ENCODE peak calls at places on chromosomes 4 and X, in four cellular contexts. X, L, Z and E are unnamed samples.

GRCh38 chrX:73825569-73825968 is 262.6 kb downstream of the CHIC1 start:
- DNase-seq in X (no peak), L (no peak), Z (no peak), E (no peak)

GRCh38 chr4:91283726-91284125 is 1020.0 kb upstream of the GRID2 start:
- DNase-seq in X (no peak), L (no peak), Z (no peak), E (no peak)

GRCh38 chrX:387729-388128 is 1.0 kb upstream of the PPP2R3B start:
- DNase-seq in X (no peak), L (no peak), Z (no peak), E (no peak)

GRCh38 chrX:109936598-109936997 is 66.3 kb upstream of the TMEM164 start:
- DNase-seq in X (no peak), L (no peak), Z (no peak), E (no peak)

GRCh38 chrX:58025979-58026378 is 115.7 kb upstream of the ZXDA start:
- DNase-seq in X (no peak), L (peak; percentile 25), Z (peak; percentile 24), E (peak; percentile 23)

GRCh38 chr4:133152801-133153526 is 3.9 kb downstream of the PCDH10 start:
- DNase-seq in X (peak; percentile 22), L (no peak), Z (peak; percentile 40), E (peak; percentile 23)

GRCh38 chr4:84515075-84515474 is 16.0 kb upstream of the NKX6-1 start:
- DNase-seq in X (no peak), L (no peak), Z (no peak), E (no peak)

GRCh38 chr4:126465341-126465740 is 1150.6 kb downstream of the FAT4 start:
- DNase-seq in X (no peak), L (peak; percentile 35), Z (no peak), E (no peak)

GRCh38 chrX:130443883-130444282 is 42.1 kb downstream of the RBMX2 start:
- DNase-seq in X (no peak), L (no peak), Z (no peak), E (no peak)

GRCh38 chr4:108849611-108850406 is 87.0 kb upstream of the ETNPPL start:
- DNase-seq in X (no peak), L (peak; percentile 80), Z (no peak), E (no peak)

GRCh38 chr4:183287309-183287659 is 32.8 kb downstream of the CLDN22 start:
- DNase-seq in X (no peak), L (no peak), Z (no peak), E (no peak)

GRCh38 chrX:10549280-10549679 is 71.1 kb downstream of the MID1 start:
- DNase-seq in X (no peak), L (no peak), Z (no peak), E (no peak)

GRCh38 chrX:120795301-120795700 is 80.4 kb downstream of the CT47B1 start:
- DNase-seq in X (no peak), L (no peak), Z (no peak), E (no peak)

GRCh38 chr4:188372856-188373255 is 233.6 kb downstream of the TRIML1 start:
- DNase-seq in X (no peak), L (peak; percentile 47), Z (no peak), E (peak; percentile 92)

GRCh38 chr4:4995866-4996265 is 23.4 kb downstream of the CYTL1 start:
- DNase-seq in X (no peak), L (no peak), Z (no peak), E (no peak)

GRCh38 chrX:40883021-40883619 is 147.8 kb upstream of the MED14 start:
- DNase-seq in X (no peak), L (no peak), Z (no peak), E (no peak)

GRCh38 chr4:3305610-3306371 is 13.0 kb downstream of the RGS12 start:
- DNase-seq in X (no peak), L (peak; percentile 62), Z (no peak), E (peak; percentile 11)

GRCh38 chr4:108926058-108926457 is 163.2 kb upstream of the ETNPPL start:
- DNase-seq in X (no peak), L (peak; percentile 41), Z (no peak), E (no peak)

GRCh38 chr4:170849969-170850368 is 760.2 kb upstream of the AADAT start:
- DNase-seq in X (no peak), L (no peak), Z (no peak), E (no peak)

GRCh38 chrX:85107407-85107806 is 103.7 kb downstream of the APOOL start:
- DNase-seq in X (no peak), L (no peak), Z (no peak), E (no peak)

GRCh38 chr4:182418054-182418734 is 175.0 kb downstream of the TENM3 start:
- DNase-seq in X (no peak), L (no peak), Z (no peak), E (no peak)

GRCh38 chr4:55547918-55548317 is 1.2 kb upstream of the CLOCK start:
- DNase-seq in X (no peak), L (no peak), Z (no peak), E (no peak)

GRCh38 chr4:158610790-158611189 is 60.9 kb downstream of the C4orf46 start:
- DNase-seq in X (no peak), L (peak; percentile 18), Z (no peak), E (no peak)

GRCh38 chr4:126821152-126821551 is 811.6 kb upstream of the INTU start:
- DNase-seq in X (no peak), L (no peak), Z (no peak), E (no peak)

GRCh38 chr4:8368061-8368481 is 72.5 kb downstream of the ACOX3 start:
- DNase-seq in X (no peak), L (no peak), Z (no peak), E (no peak)

GRCh38 chr4:186193851-186194250 is 2.5 kb downstream of the CYP4V2 start:
- DNase-seq in X (no peak), L (no peak), Z (no peak), E (no peak)

GRCh38 chr4:75344915-75345314 is 169.3 kb downstream of the RCHY1 start:
- DNase-seq in X (no peak), L (peak; percentile 92), Z (no peak), E (no peak)

GRCh38 chr4:101282076-101282844 is 65.1 kb downstream of the PPP3CA start:
- DNase-seq in X (peak; percentile 38), L (no peak), Z (no peak), E (peak; percentile 47)

GRCh38 chr4:25030283-25031076 is at the start of gene LGI2:
- DNase-seq in X (peak; percentile 38), L (no peak), Z (peak; percentile 64), E (no peak)

GRCh38 chrX:72130156-72130761 is 1.5 kb downstream of the RTL5 start:
- DNase-seq in X (no peak), L (no peak), Z (no peak), E (no peak)

GRCh38 chr4:143085224-143085623 is 99.5 kb upstream of the USP38 start:
- DNase-seq in X (no peak), L (peak; percentile 8), Z (no peak), E (no peak)

GRCh38 chr4:143085644-143086043 is 99.1 kb upstream of the USP38 start:
- DNase-seq in X (no peak), L (no peak), Z (no peak), E (no peak)

GRCh38 chr4:143089291-143089690 is 95.4 kb upstream of the USP38 start:
- DNase-seq in X (peak; percentile 31), L (no peak), Z (no peak), E (peak; percentile 94)

GRCh38 chr4:143091862-143092261 is 92.9 kb upstream of the USP38 start:
- DNase-seq in X (no peak), L (no peak), Z (no peak), E (no peak)

DNA sequence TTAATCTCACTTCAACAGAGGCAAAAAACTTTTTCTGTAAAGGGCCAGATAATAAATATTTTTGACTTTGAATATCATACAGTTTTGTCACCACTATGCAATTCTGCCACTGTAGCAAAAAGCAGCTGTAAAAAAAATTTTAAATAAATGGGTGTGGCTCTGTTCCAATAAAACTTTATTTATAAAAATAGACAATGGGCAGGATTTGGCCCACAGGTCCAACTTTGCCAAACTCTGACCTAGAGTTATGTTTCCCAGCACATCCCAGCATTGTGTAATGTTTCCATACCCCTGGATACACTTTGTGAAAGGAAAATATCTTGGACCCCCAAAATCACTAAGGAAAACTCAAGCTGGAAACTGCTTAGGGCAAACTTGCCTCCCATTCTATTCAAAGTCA is 94.9 kb upstream of the USP38 start:
- DNase-seq in X (no peak), L (no peak), Z (no peak), E (no peak)
- H2BK5ac ChIP-seq in X (no peak overlapping the region), L (no peak overlapping the region), Z (no peak overlapping the region), E (no peak overlapping the region)

GRCh38 chr4:150126880-150127236 is 48.6 kb downstream of the DCLK2 start:
- DNase-seq in X (no peak), L (peak; percentile 75), Z (no peak), E (no peak)

GRCh38 chr4:150119492-150119891 is 41.2 kb downstream of the DCLK2 start:
- DNase-seq in X (no peak), L (peak; percentile 57), Z (no peak), E (peak; percentile 52)

GRCh38 chr4:150126201-150126879 is 48.1 kb downstream of the DCLK2 start:
- DNase-seq in X (no peak), L (peak; percentile 68), Z (no peak), E (no peak)

GRCh38 chr4:150123982-150124670 is 45.9 kb downstream of the DCLK2 start:
- DNase-seq in X (no peak), L (no peak), Z (no peak), E (no peak)

DNA sequence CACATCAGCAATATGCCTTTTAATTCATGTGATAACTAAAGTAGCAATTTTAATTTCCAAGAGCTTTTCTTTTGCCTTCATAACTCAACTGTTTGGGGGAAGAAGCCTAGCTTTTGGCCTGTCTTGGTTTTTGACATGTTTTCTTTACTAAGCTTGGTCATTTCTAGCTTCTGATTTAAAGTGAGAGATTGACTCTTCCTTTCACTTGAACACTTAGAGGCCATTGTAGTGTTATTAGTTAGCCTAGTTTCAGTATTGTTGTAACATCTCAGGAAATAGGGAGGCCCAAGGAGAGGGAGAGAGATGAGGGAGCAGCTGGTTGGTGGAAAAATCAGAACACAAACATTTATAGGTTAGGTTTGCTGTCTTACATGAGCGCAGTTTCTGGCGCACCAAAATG is 44.8 kb downstream of the DCLK2 start:
- DNase-seq in X (no peak), L (no peak), Z (no peak), E (no peak)
- H3K4me1 ChIP-seq in X (no peaks in the 10 kb centered on the region), L (peaks cover 7% of the 10 kb centered on the region), Z (no peaks in the 10 kb centered on the region), E (no peaks in the 10 kb centered on the region)

GRCh38 chr4:52912608-52913007 is 50.5 kb downstream of the RASL11B start:
- DNase-seq in X (no peak), L (peak; percentile 40), Z (no peak), E (peak; percentile 32)
- H3K56ac ChIP-seq in X (no peak overlapping the region), L (no peak overlapping the region), Z (no peak overlapping the region), E (no peak overlapping the region)

GRCh38 chrX:132488819-132489255 is at the start of gene MBNL3:
- DNase-seq in X (peak; percentile 67), L (peak; percentile 5), Z (peak; percentile 60), E (peak; percentile 74)
- H2BK5ac ChIP-seq in X (no peak within 1 kb of the TSS), L (no peak within 1 kb of the TSS), Z (no peak within 1 kb of the TSS), E (no peak within 1 kb of the TSS)

GRCh38 chrX:15043538-15043937 is 170.3 kb downstream of the MOSPD2 start:
- DNase-seq in X (no peak), L (no peak), Z (no peak), E (no peak)
- H3K4me1 ChIP-seq in X (no peaks in the 10 kb centered on the region), L (no peaks in the 10 kb centered on the region), Z (no peaks in the 10 kb centered on the region), E (no peaks in the 10 kb centered on the region)

GRCh38 chr4:138275216-138275615 is 33.1 kb upstream of the SLC7A11 start:
- DNase-seq in X (no peak), L (no peak), Z (no peak), E (peak; percentile 5)
- H3K56ac ChIP-seq in X (no peak overlapping the region), L (peak overlapping the region; percentile 16), Z (no peak overlapping the region), E (no peak overlapping the region)